ENCODE peak calls at places on chromosomes 12 and 14, in seven cellular contexts. L is mesothelial cell of epicardium, P is AG09309, F is activated B cell treated with CpG ODN at 0.5 μM for 24 hours, Z is lower lobe of right lung, X is cardiac muscle cell, K is left lung. A is an unnamed sample.

GRCh38 chr12:6963741-6964446 is 6.6 kb downstream of the PHB2 start:
- DNase-seq in L (no peak), P (no peak), F (no peak), Z (no peak), X (no peak), K (no peak), A (no peak)

GRCh38 chr14:96614528-96614927 is 112.3 kb downstream of the PAPOLA start:
- DNase-seq in L (no peak), P (no peak), F (no peak), Z (no peak), X (no peak), K (no peak), A (no peak)

GRCh38 chr14:30990766-30991165 is 34.7 kb upstream of the AP4S1 start:
- DNase-seq in L (no peak), P (no peak), F (no peak), Z (no peak), X (no peak), K (no peak), A (no peak)

GRCh38 chr12:25051583-25052190 is 102.8 kb upstream of the BCAT1 start:
- DNase-seq in L (no peak), P (no peak), F (no peak), Z (peak), X (no peak), K (no peak), A (no peak)

GRCh38 chr14:22715186-22715812 is 51.2 kb upstream of the OXA1L start:
- DNase-seq in L (no peak), P (no peak), F (no peak), Z (no peak), X (no peak), K (no peak), A (no peak)

GRCh38 chr14:100291305-100292075 is 14.8 kb downstream of the SLC25A29 start:
- DNase-seq in L (no peak), P (no peak), F (no peak), Z (no peak), X (no peak), K (peak), A (no peak)

GRCh38 chr12:102438823-102439205 is 41.5 kb downstream of the IGF1 start:
- DNase-seq in L (no peak), P (no peak), F (no peak), Z (no peak), X (no peak), K (no peak), A (no peak)

GRCh38 chr14:38646391-38646790 is 390.5 kb upstream of the CLEC14A start:
- DNase-seq in L (no peak), P (no peak), F (no peak), Z (no peak), X (no peak), K (no peak), A (no peak)

GRCh38 chr12:106066051-106066705 is 72.6 kb downstream of the NUAK1 start:
- DNase-seq in L (no peak), P (no peak), F (no peak), Z (no peak), X (no peak), K (no peak), A (no peak)

GRCh38 chr12:117362391-117362790 is 965 bp upstream of the NOS1 start:
- DNase-seq in L (no peak), P (no peak), F (no peak), Z (no peak), X (no peak), K (no peak), A (no peak)

GRCh38 chr12:19496249-19497208 is 57.2 kb downstream of the AEBP2 start:
- DNase-seq in L (no peak), P (no peak), F (no peak), Z (no peak), X (no peak), K (no peak), A (no peak)

GRCh38 chr12:46777587-46777986 is 48.2 kb downstream of the SLC38A4 start:
- DNase-seq in L (no peak), P (no peak), F (no peak), Z (no peak), X (no peak), K (no peak), A (no peak)

GRCh38 chr12:15225136-15225535 is 3.9 kb upstream of the RERG start:
- DNase-seq in L (no peak), P (no peak), F (no peak), Z (no peak), X (no peak), K (no peak), A (no peak)

GRCh38 chr14:41055589-41055988 is 551.1 kb upstream of the LRFN5 start:
- DNase-seq in L (no peak), P (no peak), F (no peak), Z (no peak), X (no peak), K (no peak), A (no peak)

GRCh38 chr14:75418779-75419768 is 8.7 kb upstream of the JDP2 start:
- DNase-seq in L (no peak), P (no peak), F (peak), Z (peak), X (peak), K (no peak), A (no peak)

GRCh38 chr12:25972783-25973182 is 14.3 kb downstream of the RASSF8 start:
- DNase-seq in L (no peak), P (no peak), F (no peak), Z (no peak), X (no peak), K (no peak), A (no peak)

GRCh38 chr14:94066089-94066676 is 14.8 kb downstream of the DDX24 start:
- DNase-seq in L (no peak), P (no peak), F (no peak), Z (no peak), X (no peak), K (no peak), A (no peak)

GRCh38 chr14:100747021-100747586 is 20.4 kb downstream of the DLK1 start:
- DNase-seq in L (peak), P (peak), F (no peak), Z (peak), X (no peak), K (peak), A (no peak)

GRCh38 chr12:99984271-99985128 is at the start of gene ANKS1B:
- DNase-seq in L (peak), P (no peak), F (no peak), Z (peak), X (peak), K (peak), A (peak)

GRCh38 chr12:108516511-108517275 is 1.6 kb downstream of the FICD start:
- DNase-seq in L (no peak), P (no peak), F (no peak), Z (no peak), X (no peak), K (no peak), A (no peak)

GRCh38 chr14:103000291-103000921 is 56.9 kb downstream of the CDC42BPB start:
- DNase-seq in L (no peak), P (no peak), F (no peak), Z (no peak), X (no peak), K (no peak), A (no peak)

GRCh38 chr12:19885987-19886804 is 446.9 kb downstream of the AEBP2 start:
- DNase-seq in L (no peak), P (no peak), F (no peak), Z (no peak), X (no peak), K (no peak), A (no peak)

GRCh38 chr12:10771132-10771733 is 31.2 kb downstream of the TAS2R7 start:
- DNase-seq in L (no peak), P (peak), F (no peak), Z (no peak), X (peak), K (no peak), A (no peak)

GRCh38 chr14:85334316-85334715 is 195.6 kb upstream of the FLRT2 start:
- DNase-seq in L (no peak), P (no peak), F (no peak), Z (no peak), X (no peak), K (no peak), A (no peak)

GRCh38 chr14:68621400-68622365 is 171.2 kb downstream of the ZFP36L1 start:
- DNase-seq in L (no peak), P (no peak), F (no peak), Z (no peak), X (no peak), K (no peak), A (no peak)

GRCh38 chr12:97194551-97194950 is 268.1 kb upstream of the RMST start:
- DNase-seq in L (no peak), P (no peak), F (no peak), Z (no peak), X (no peak), K (no peak), A (no peak)

GRCh38 chr12:49636979-49637378 is 13.6 kb downstream of the PRPF40B start:
- DNase-seq in L (no peak), P (peak), F (peak), Z (no peak), X (peak), K (peak), A (no peak)

GRCh38 chr14:51701956-51702355 is 50.2 kb downstream of the FRMD6 start:
- DNase-seq in L (no peak), P (no peak), F (no peak), Z (no peak), X (no peak), K (no peak), A (no peak)

GRCh38 chr12:116278667-116279066 is 1.2 kb upstream of the MED13L start:
- DNase-seq in L (no peak), P (no peak), F (no peak), Z (no peak), X (no peak), K (no peak), A (no peak)

DNA sequence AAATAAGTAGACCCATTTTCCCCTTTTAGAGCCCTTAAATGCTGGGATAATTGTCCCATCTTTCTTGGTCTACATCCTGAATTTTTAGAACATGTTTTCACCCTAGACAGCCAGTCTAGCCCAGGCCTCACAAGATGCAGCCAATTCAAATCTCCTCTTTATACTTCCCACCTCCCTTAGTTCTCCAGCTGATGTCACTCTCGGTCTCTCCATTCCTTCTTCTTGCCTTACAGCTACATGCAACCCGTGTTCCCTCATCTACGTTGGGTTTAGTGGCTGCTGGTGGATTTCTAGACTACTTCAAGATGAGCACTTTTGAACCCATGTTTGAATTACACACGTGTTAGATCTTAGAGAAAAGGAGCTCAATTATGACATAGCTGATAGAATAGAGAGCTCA is 132.0 kb downstream of the PPM1H start:
- DNase-seq in L (no peak), P (no peak), F (no peak), Z (no peak), X (no peak), K (no peak), A (no peak)
- TF ChIP-seq CTCF in L (no peak), P (peak), F (no peak), Z (no peak), X (no peak), K (no peak), A (no peak)

DNA sequence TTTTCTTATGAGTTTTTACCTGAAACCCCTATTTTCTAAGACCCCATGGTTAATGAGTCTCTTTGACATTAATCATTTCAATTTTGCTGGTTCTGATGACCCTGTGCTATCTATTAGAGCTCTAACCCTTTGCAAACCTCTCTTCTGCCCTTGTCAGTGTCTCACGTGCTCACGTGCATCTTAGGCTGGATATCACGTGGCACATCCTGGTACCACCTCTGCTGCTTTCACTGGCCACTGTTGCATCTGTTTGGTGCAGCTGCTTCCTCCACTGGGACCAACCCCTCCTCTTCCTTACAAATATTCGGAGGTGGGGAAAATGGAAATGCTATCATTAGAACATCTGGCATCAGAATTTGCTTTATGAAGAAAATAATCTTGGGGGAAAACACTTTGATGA is 119.5 kb downstream of the CRADD start:
- DNase-seq in L (no peak), P (no peak), F (no peak), Z (no peak), X (no peak), K (no peak), A (no peak)
- TF ChIP-seq CTCF in L (no peak), P (no peak), F (no peak), Z (no peak), X (no peak), K (no peak), A (no peak)

GRCh38 chr14:72921396-72921795 is 4.9 kb upstream of the DCAF4 start:
- DNase-seq in L (no peak), P (no peak), F (no peak), Z (no peak), X (no peak), K (no peak), A (no peak)

GRCh38 chr14:72916174-72916573 is 10.1 kb upstream of the DCAF4 start:
- DNase-seq in L (no peak), P (no peak), F (no peak), Z (no peak), X (no peak), K (no peak), A (no peak)

GRCh38 chr14:72917420-72917819 is 8.8 kb upstream of the DCAF4 start:
- DNase-seq in L (no peak), P (no peak), F (no peak), Z (no peak), X (no peak), K (no peak), A (no peak)

GRCh38 chr14:72924332-72924731 is 1.9 kb upstream of the DCAF4 start:
- DNase-seq in L (no peak), P (no peak), F (no peak), Z (peak), X (peak), K (peak), A (no peak)

GRCh38 chr14:72920008-72920407 is 6.3 kb upstream of the DCAF4 start:
- DNase-seq in L (no peak), P (no peak), F (no peak), Z (no peak), X (no peak), K (no peak), A (no peak)
- TF ChIP-seq CTCF in L (no peak), P (peak), F (no peak), Z (no peak), X (peak), K (no peak), A (no peak)

GRCh38 chr14:101960225-101960624 is 4.1 kb upstream of the DYNC1H1 start:
- DNase-seq in L (no peak), P (no peak), F (no peak), Z (no peak), X (peak), K (no peak), A (no peak)
- TF ChIP-seq CTCF in L (no peak), P (peak), F (no peak), Z (no peak), X (peak), K (peak), A (peak)

GRCh38 chr12:5099136-5099535 is 55.5 kb downstream of the KCNA5 start:
- DNase-seq in L (no peak), P (no peak), F (no peak), Z (no peak), X (no peak), K (no peak), A (no peak)

GRCh38 chr12:5097786-5098185 is 54.1 kb downstream of the KCNA5 start:
- DNase-seq in L (no peak), P (no peak), F (no peak), Z (no peak), X (no peak), K (no peak), A (no peak)

GRCh38 chr12:5094986-5095385 is 51.3 kb downstream of the KCNA5 start:
- DNase-seq in L (no peak), P (no peak), F (no peak), Z (no peak), X (no peak), K (no peak), A (no peak)

GRCh38 chr12:5094550-5094949 is 50.9 kb downstream of the KCNA5 start:
- DNase-seq in L (no peak), P (peak), F (no peak), Z (no peak), X (no peak), K (no peak), A (no peak)

DNA sequence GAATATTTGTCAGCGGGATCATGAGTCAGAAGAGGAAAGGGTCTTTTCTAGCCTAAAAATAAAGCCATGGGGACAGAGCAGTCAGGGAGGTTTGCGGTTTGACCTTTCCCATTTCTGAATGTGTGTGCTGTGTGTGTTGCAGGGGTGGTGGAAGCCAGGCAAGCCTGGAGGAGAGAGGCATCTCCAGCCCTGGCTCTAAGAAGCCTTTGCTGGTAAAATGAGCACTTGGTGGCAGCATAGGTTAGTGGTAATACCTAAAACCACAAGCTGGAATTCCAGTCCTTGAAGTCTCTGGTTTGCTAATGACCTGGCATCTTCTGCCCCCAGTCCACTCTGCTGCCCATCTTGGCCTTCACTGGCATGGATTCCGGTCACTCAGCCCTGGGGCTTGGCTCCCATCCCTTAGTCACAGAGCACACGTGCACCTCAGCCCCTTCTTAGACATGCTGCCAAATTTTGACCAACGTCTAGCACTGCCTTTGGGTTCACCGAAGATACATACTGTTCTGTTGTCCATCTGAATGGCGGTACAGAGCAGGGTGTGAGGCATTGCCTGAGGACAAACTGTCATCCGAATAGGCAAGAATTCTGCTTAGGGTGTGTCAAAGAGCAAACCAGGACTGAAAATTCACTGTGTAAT is 52.7 kb downstream of the KCNA5 start:
- DNase-seq in L (no peak), P (peak), F (no peak), Z (no peak), X (peak), K (no peak), A (no peak)
- TF ChIP-seq CTCF in L (no peak), P (peak), F (no peak), Z (no peak), X (no peak), K (no peak), A (no peak)

GRCh38 chr14:61733972-61734371 is 28.2 kb upstream of the SNAPC1 start:
- DNase-seq in L (no peak), P (no peak), F (no peak), Z (no peak), X (no peak), K (no peak), A (no peak)

GRCh38 chr14:61736751-61737150 is 25.5 kb upstream of the SNAPC1 start:
- DNase-seq in L (no peak), P (no peak), F (no peak), Z (no peak), X (no peak), K (no peak), A (no peak)

GRCh38 chr14:61726772-61727658 is 31.7 kb downstream of the HIF1A start:
- DNase-seq in L (no peak), P (no peak), F (no peak), Z (no peak), X (no peak), K (no peak), A (no peak)

DNA sequence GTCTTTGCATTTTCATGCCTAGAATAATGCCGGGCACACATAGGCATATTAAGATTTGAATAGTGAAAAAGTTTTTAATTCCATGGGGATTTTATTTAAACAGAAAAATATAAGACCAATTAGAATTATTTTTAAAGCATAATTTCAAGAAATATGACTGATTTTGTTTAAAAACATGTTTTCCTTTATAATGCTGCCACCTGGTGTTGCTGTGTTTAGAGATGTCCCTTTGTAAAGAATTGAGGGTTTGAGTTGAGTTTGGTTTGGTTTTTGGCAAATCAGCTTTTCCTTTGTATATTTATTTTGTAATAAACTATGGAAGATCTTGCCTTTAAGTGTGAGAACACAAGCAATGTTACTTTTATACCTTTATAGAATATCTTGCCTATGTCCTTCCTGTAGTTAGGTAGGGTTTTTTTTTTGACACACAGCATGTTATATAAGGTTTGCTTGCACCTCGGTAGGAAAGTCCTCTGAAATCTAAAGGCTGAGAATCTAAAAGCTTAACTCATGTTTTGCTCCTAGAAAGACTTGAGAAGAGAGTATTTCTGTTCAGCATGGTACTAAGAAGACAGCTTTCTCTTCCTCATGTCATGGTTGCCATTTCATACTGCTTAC is 31.4 kb upstream of the SNAPC1 start:
- DNase-seq in L (no peak), P (no peak), F (no peak), Z (no peak), X (no peak), K (no peak), A (no peak)
- TF ChIP-seq CTCF in L (peak), P (peak), F (no peak), Z (peak), X (peak), K (peak), A (peak)

A was measured in progenitor cell of endocrine pancreas.